ENCODE peak calls at places on chromosomes 5 and 9, in four cellular contexts. D is A549, O is lower lobe of right lung, B is aorta. K is an unnamed sample.

GRCh38 chr9:99414321-99414720 is 192.2 kb downstream of the SEC61B start:
- DNase-seq in B (no peak), D (no peak), O (no peak), K (no peak)

GRCh38 chr5:113212244-113212920 is 222.4 kb downstream of the TSSK1B start:
- DNase-seq in D (no peak), B (no peak), O (no peak), K (no peak)

GRCh38 chr9:87109182-87109581 is 161.9 kb upstream of the GAS1 start:
- DNase-seq in D (no peak), O (no peak), B (no peak), K (no peak)

GRCh38 chr5:89276566-89277305 is 393.8 kb upstream of the MEF2C start:
- DNase-seq in D (no peak), O (no peak), B (no peak), K (no peak)

GRCh38 chr5:179620703-179621350 is 2.6 kb downstream of the HNRNPH1 start:
- DNase-seq in D (no peak), B (no peak), O (no peak), K (no peak)

GRCh38 chr9:120386390-120387131 is 193.4 kb downstream of the CDK5RAP2 start:
- DNase-seq in D (no peak), B (no peak), O (no peak), K (no peak)

GRCh38 chr5:133051117-133051546 is 681 bp upstream of the HSPA4 start:
- DNase-seq in B (no peak), O (no peak), D (no peak), K (no peak)

GRCh38 chr9:715743-716400 is 125.6 kb upstream of the DMRT1 start:
- DNase-seq in O (no peak), D (no peak), B (no peak), K (no peak)

GRCh38 chr5:146710348-146710747 is 168.2 kb downstream of the PPP2R2B start:
- DNase-seq in O (no peak), B (no peak), D (no peak), K (no peak)

GRCh38 chr5:9344751-9345240 is 201.1 kb downstream of the SEMA5A start:
- DNase-seq in O (no peak), B (no peak), D (no peak), K (no peak)

GRCh38 chr5:21219255-21219654 is 1231.3 kb upstream of the CDH18 start:
- DNase-seq in O (no peak), D (no peak), B (no peak), K (no peak)

GRCh38 chr9:10232352-10232930 is 380.4 kb downstream of the PTPRD start:
- DNase-seq in B (no peak), D (no peak), O (no peak), K (no peak)

GRCh38 chr9:35908484-35909125 is 685 bp upstream of the SPAAR start:
- DNase-seq in D (no peak), B (no peak), O (no peak), K (no peak)

GRCh38 chr5:54362992-54363630 is 52.7 kb upstream of the ARL15 start:
- DNase-seq in O (no peak), D (no peak), B (no peak), K (no peak)

GRCh38 chr9:129609486-129610192 is 11.3 kb downstream of the C9orf50 start:
- DNase-seq in O (peak), D (peak), B (no peak), K (no peak)

GRCh38 chr5:55226027-55226933 is 835 bp downstream of the MCIDAS start:
- DNase-seq in B (no peak), D (peak), O (peak), K (no peak)

GRCh38 chr9:127786773-127787123 is 914 bp downstream of the CDK9 start:
- DNase-seq in O (no peak), D (no peak), B (no peak), K (no peak)

GRCh38 chr9:79939819-79940218 is 368.1 kb downstream of the TLE4 start:
- DNase-seq in D (peak), B (no peak), O (no peak), K (no peak)

GRCh38 chr5:61342066-61342465 is 10.0 kb downstream of the ZSWIM6 start:
- DNase-seq in B (no peak), O (no peak), D (no peak), K (no peak)

GRCh38 chr9:86766912-86767311 is 180.4 kb downstream of the GAS1 start:
- DNase-seq in O (peak), D (no peak), B (peak), K (peak)

GRCh38 chr9:77708416-77708815 is 60.3 kb upstream of the GNA14 start:
- DNase-seq in B (no peak), D (no peak), O (no peak), K (peak)

GRCh38 chr9:98146101-98146991 is 27.3 kb upstream of the TRIM14 start:
- DNase-seq in D (peak), O (peak), B (no peak), K (no peak)

GRCh38 chr5:88944751-88945507 is 61.9 kb upstream of the MEF2C start:
- DNase-seq in O (no peak), D (no peak), B (no peak), K (no peak)

GRCh38 chr5:96880402-96881164 is 4.3 kb downstream of the ERAP2 start:
- DNase-seq in D (no peak), B (no peak), O (no peak), K (peak)

GRCh38 chr5:68392608-68393007 is 177.1 kb downstream of the PIK3R1 start:
- DNase-seq in O (no peak), D (no peak), B (no peak), K (no peak)

GRCh38 chr9:18855636-18856035 is 177.4 kb downstream of the SAXO1 start:
- DNase-seq in O (no peak), D (no peak), B (no peak), K (no peak)

GRCh38 chr5:75847561-75848021 is 130.4 kb upstream of the POC5 start:
- DNase-seq in B (no peak), O (no peak), D (no peak), K (no peak)

GRCh38 chr5:101590384-101590783 is 687.3 kb upstream of the ST8SIA4 start:
- DNase-seq in O (no peak), B (no peak), D (no peak), K (no peak)

GRCh38 chr9:111198936-111199335 is 131.1 kb downstream of the OR2K2 start:
- DNase-seq in D (no peak), B (no peak), O (no peak), K (no peak)

GRCh38 chr5:873328-873727 is 19.3 kb downstream of the BRD9 start:
- DNase-seq in O (peak), B (no peak), D (no peak), K (no peak)

GRCh38 chr5:1003296-1003937 is 5.2 kb upstream of the NKD2 start:
- DNase-seq in B (peak), O (peak), D (no peak), K (no peak)

GRCh38 chr5:174065528-174066189 is 20.2 kb downstream of the NSG2 start:
- DNase-seq in O (no peak), B (no peak), D (no peak), K (no peak)

GRCh38 chr9:38724749-38725148 is 4.8 kb upstream of the FAM240B start:
- DNase-seq in O (no peak), D (no peak), B (no peak), K (no peak)

GRCh38 chr9:93967020-93967803 is 12.1 kb upstream of the BARX1 start:
- DNase-seq in O (no peak), B (no peak), D (no peak), K (no peak)

DNA sequence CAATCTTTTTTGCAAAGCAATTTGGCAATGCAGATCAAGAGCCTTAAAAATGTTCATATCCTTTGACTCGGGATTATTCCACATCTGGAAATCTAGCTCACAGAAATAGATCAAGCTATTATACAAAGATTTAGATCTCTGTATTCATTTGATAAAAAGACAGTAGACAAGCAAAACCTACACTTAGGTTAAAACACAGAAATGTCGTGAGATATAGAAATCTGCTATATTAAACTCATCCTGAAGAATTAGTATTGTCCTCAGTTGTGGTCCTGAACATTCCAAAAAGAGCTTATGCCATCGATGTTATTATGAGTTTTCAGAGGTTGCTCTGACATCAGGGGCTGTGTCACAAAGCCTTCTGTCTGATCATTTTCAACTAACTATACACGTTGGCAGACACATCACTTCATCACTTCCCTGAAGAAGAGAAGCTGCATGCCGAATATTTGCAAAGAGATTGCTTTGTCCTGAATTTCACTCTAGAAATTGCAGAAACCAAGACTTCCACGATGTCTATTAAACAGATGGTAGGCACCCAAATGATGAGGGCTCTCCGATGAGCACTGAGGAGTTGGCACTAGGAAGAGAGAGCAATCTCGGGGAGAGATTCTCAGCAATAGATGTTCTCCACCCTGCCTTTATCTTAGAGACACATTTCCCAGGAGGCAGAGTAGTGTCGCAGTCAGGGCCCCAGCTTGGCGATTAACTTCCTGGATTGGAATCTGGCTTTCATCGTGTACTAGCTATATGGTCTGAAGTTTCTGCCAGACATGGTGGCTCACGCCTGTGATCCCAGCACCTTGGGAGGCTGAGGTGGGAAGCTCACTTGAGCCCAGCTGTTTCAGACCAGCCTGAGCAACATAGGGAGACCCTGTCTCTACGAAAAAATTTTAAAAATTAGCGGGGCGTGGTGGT is 1.9 kb upstream of the UBTD2 start:
- DNase-seq in O (no peak), B (no peak), D (no peak), K (no peak)
- H3K4me3 ChIP-seq in O (peak), B (no peak), D (no peak), K (no peak)

GRCh38 chr5:141095263-141095641 is 837 bp downstream of the PCDHB2 start:
- DNase-seq in O (no peak), B (no peak), D (no peak), K (no peak)
- H3K4me3 ChIP-seq in O (peak), B (no peak), D (peak), K (no peak)

GRCh38 chr9:136088939-136089696 is 6.0 kb downstream of the NACC2 start:
- DNase-seq in B (peak), D (no peak), O (peak), K (no peak)
- H3K4me3 ChIP-seq in B (no peak), D (no peak), O (peak), K (no peak)

DNA sequence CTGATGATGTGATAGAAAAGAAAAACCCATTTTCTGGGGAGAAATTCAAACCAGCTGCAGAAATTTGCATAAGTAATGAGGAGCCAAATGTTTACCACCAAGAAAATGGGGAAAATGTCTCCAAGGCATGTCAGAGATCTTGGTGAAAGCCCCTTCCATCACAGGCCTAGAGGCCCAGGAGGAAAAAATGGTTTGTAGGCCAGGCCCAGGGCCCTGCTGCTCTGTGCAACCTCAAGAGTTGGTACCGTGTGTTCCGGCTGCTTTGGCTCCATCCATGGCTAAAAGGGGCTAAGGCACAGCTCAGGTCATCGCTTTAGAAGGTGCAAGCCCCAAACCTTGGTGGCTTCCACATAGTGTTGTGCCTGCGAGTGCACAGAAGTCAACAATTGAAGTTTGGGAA is 543.1 kb downstream of the ZNF608 start:
- DNase-seq in B (no peak), O (no peak), D (no peak), K (no peak)
- H3K4me3 ChIP-seq in B (no peak), O (no peak), D (no peak), K (no peak)

DNA sequence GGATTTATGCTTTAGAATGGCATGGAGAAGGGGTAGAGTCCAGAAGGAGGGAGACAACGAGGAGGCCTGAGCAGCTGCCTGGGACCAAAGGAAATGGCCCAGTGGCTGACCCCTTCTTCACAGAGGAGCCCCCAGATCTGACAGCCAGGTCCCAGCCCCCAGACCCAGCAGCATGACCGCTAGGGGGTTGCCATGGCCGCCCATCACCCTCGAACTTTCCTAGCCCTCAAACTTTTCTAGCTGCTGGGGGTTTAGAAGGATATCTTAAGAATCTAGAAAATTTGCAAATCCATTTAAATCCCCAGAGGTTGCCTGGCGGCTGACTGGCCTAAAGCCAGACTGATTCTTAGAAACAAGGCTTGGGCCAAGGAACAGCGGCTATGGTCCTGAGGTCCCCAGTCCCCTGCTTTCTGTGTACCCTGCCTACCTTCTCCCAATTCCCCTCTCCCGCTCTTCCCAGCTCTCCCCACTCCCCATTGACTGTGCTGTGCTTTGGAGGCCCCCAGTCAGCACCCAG is 969 bp downstream of the PDGFRB start:
- DNase-seq in D (no peak), B (no peak), O (no peak), K (no peak)
- H3K4me3 ChIP-seq in D (no peak), B (peak), O (peak), K (peak)

GRCh38 chr9:137611623-137612609 is 6.4 kb downstream of the ARRDC1 start:
- DNase-seq in O (peak), B (peak), D (peak), K (no peak)
- H3K4me3 ChIP-seq in O (peak), B (no peak), D (peak), K (no peak)

GRCh38 chr5:29524197-29524596 is 1669.3 kb upstream of the CDH6 start:
- DNase-seq in O (no peak), D (no peak), B (no peak), K (no peak)
- H3K4me3 ChIP-seq in O (no peak), D (no peak), B (no peak), K (no peak)

GRCh38 chr5:150600951-150601773 is 39.3 kb upstream of the SYNPO start:
- DNase-seq in D (no peak), O (peak), B (peak), K (no peak)
- H3K4me3 ChIP-seq in D (no peak), O (no peak), B (peak), K (peak)

K was measured in AG04449.